ENCODE peak calls at places on chromosomes 5 and 9, in ten cellular contexts. W, Z, J, X, L, T, C, M, G and I are unnamed samples.

GRCh38 chr9:16046713-16047112 is 493.9 kb downstream of the CCDC171 start:
- DNase-seq in W (no peak), Z (no peak), J (no peak), X (no peak), L (no peak), T (no peak), C (no peak), M (no peak), G (no peak), I (no peak)

GRCh38 chr5:91420879-91421278 is 37.8 kb upstream of the ARRDC3 start:
- DNase-seq in W (no peak), Z (no peak), J (no peak), X (no peak), L (no peak), T (no peak), C (no peak), M (no peak), G (no peak), I (no peak)

GRCh38 chr9:123305879-123306278 is 37.5 kb upstream of the STRBP start:
- DNase-seq in W (no peak), Z (no peak), J (no peak), X (no peak), L (no peak), T (no peak), C (no peak), M (no peak), G (no peak), I (no peak)

GRCh38 chr5:179994622-179995323 is 76.8 kb downstream of the RNF130 start:
- DNase-seq in W (no peak), Z (no peak), J (no peak), X (no peak), L (no peak), T (no peak), C (no peak), M (no peak), G (no peak), I (no peak)

GRCh38 chr9:37998881-37999311 is 70.1 kb downstream of the SHB start:
- DNase-seq in W (no peak), Z (peak), J (no peak), X (no peak), L (no peak), T (no peak), C (no peak), M (peak), G (no peak), I (no peak)

GRCh38 chr5:150315245-150315644 is 12.5 kb upstream of the ARSI start:
- DNase-seq in W (no peak), Z (no peak), J (no peak), X (no peak), L (no peak), T (no peak), C (no peak), M (no peak), G (no peak), I (no peak)

GRCh38 chr5:157747766-157748700 is 4.5 kb downstream of the LSM11 start:
- DNase-seq in W (no peak), Z (no peak), J (no peak), X (no peak), L (no peak), T (no peak), C (no peak), M (peak), G (no peak), I (no peak)

GRCh38 chr5:138544171-138545134 is 1.4 kb upstream of the ETF1 start:
- DNase-seq in W (no peak), Z (no peak), J (peak), X (no peak), L (no peak), T (no peak), C (no peak), M (peak), G (no peak), I (no peak)

GRCh38 chr9:31325778-31326177 is 1058.7 kb upstream of the ACO1 start:
- DNase-seq in W (no peak), Z (no peak), J (no peak), X (no peak), L (no peak), T (no peak), C (no peak), M (no peak), G (no peak), I (no peak)

GRCh38 chr9:35076848-35077247 is 2.9 kb downstream of the FANCG start:
- DNase-seq in W (no peak), Z (no peak), J (no peak), X (no peak), L (no peak), T (no peak), C (no peak), M (no peak), G (no peak), I (no peak)

GRCh38 chr9:37410969-37411785 is 11.3 kb upstream of the GRHPR start:
- DNase-seq in W (no peak), Z (no peak), J (no peak), X (no peak), L (no peak), T (no peak), C (no peak), M (peak), G (no peak), I (no peak)

GRCh38 chr5:56142620-56143431 is 90.3 kb downstream of the ANKRD55 start:
- DNase-seq in W (no peak), Z (no peak), J (no peak), X (no peak), L (peak), T (no peak), C (no peak), M (no peak), G (no peak), I (no peak)

GRCh38 chr9:133238851-133239532 is 29.9 kb upstream of the OBP2B start:
- DNase-seq in W (peak), Z (peak), J (peak), X (peak), L (no peak), T (peak), C (no peak), M (peak), G (no peak), I (peak)

GRCh38 chr9:114110180-114110579 is 11.1 kb upstream of the KIF12 start:
- DNase-seq in W (no peak), Z (no peak), J (no peak), X (no peak), L (no peak), T (no peak), C (no peak), M (peak), G (no peak), I (no peak)

GRCh38 chr9:116147821-116148220 is 5.8 kb upstream of the PAPPA start:
- DNase-seq in W (no peak), Z (no peak), J (no peak), X (no peak), L (no peak), T (no peak), C (no peak), M (no peak), G (no peak), I (no peak)

GRCh38 chr5:37495668-37496067 is 116.5 kb downstream of the WDR70 start:
- DNase-seq in W (no peak), Z (no peak), J (no peak), X (peak), L (no peak), T (no peak), C (no peak), M (peak), G (no peak), I (no peak)

GRCh38 chr9:84744195-84744594 is 74.7 kb downstream of the NTRK2 start:
- DNase-seq in W (no peak), Z (no peak), J (no peak), X (no peak), L (no peak), T (no peak), C (no peak), M (no peak), G (no peak), I (no peak)

GRCh38 chr5:138870611-138871010 is 4.5 kb downstream of the LRRTM2 start:
- DNase-seq in W (no peak), Z (no peak), J (peak), X (no peak), L (no peak), T (no peak), C (no peak), M (no peak), G (no peak), I (no peak)

GRCh38 chr5:142876817-142877216 is 106.6 kb downstream of the ARHGAP26 start:
- DNase-seq in W (no peak), Z (no peak), J (no peak), X (peak), L (no peak), T (no peak), C (no peak), M (no peak), G (no peak), I (peak)

GRCh38 chr9:89178162-89179120 is at the start of gene SHC3:
- DNase-seq in W (no peak), Z (no peak), J (no peak), X (no peak), L (no peak), T (no peak), C (no peak), M (peak), G (no peak), I (no peak)

GRCh38 chr5:115349001-115349817 is 52.8 kb upstream of the CCDC112 start:
- DNase-seq in W (no peak), Z (peak), J (no peak), X (peak), L (no peak), T (no peak), C (no peak), M (peak), G (peak), I (peak)

GRCh38 chr9:129999123-129999510 is 43.9 kb downstream of the FNBP1 start:
- DNase-seq in W (no peak), Z (no peak), J (no peak), X (no peak), L (no peak), T (no peak), C (no peak), M (peak), G (no peak), I (no peak)

GRCh38 chr5:15579193-15579990 is 79.4 kb downstream of the FBXL7 start:
- DNase-seq in W (no peak), Z (no peak), J (no peak), X (no peak), L (no peak), T (no peak), C (no peak), M (peak), G (no peak), I (no peak)

GRCh38 chr5:37355161-37355560 is 15.7 kb downstream of the NUP155 start:
- DNase-seq in W (no peak), Z (no peak), J (no peak), X (no peak), L (no peak), T (no peak), C (no peak), M (no peak), G (no peak), I (no peak)

GRCh38 chr5:54646285-54647101 is 128.9 kb downstream of the SNX18 start:
- DNase-seq in W (peak), Z (peak), J (peak), X (peak), L (peak), T (peak), C (no peak), M (peak), G (peak), I (no peak)